ENCODE peak calls at places on chromosomes 4 and X, in nine cellular contexts. One of them, this sample, is unnamed.
A peak's percentile ranks its signal among the peaks of the same experiment; 100 is the strongest.

GRCh38 chr4:23194751-23195150 is 502.0 kb downstream of the GBA3 start:
- DNase-seq in ureter: no peak
- DNase-seq in type B pancreatic cell: no peak
- DNase-seq in dorsolateral prefrontal cortex: no peak
- DNase-seq in activated T-cell treated with anti-CD3 and anti-CD28 coated beads, Interleukin-2, amount 50 U/mL, for 1 hour: no peak
- DNase-seq in substantia nigra: no peak
- DNase-seq in fibroblast of mammary gland: no peak
- DNase-seq in Jurkat, Clone E6-1: no peak
- DNase-seq in stimulated activated naive CD4-positive, alpha-beta T cell: no peak
- DNase-seq in this sample: no peak

GRCh38 chrX:1807301-1807731 is 192.5 kb downstream of the ASMT start:
- DNase-seq in ureter: peak; percentile 28
- DNase-seq in type B pancreatic cell: peak; percentile 55
- DNase-seq in dorsolateral prefrontal cortex: no peak
- DNase-seq in activated T-cell treated with anti-CD3 and anti-CD28 coated beads, Interleukin-2, amount 50 U/mL, for 1 hour: no peak
- DNase-seq in substantia nigra: no peak
- DNase-seq in fibroblast of mammary gland: peak; percentile 21
- DNase-seq in Jurkat, Clone E6-1: no peak
- DNase-seq in stimulated activated naive CD4-positive, alpha-beta T cell: no peak
- DNase-seq in this sample: no peak

GRCh38 chr4:154626793-154627484 is 14.5 kb upstream of the FGG start:
- DNase-seq in ureter: peak; percentile 48
- DNase-seq in type B pancreatic cell: peak; percentile 77
- DNase-seq in dorsolateral prefrontal cortex: no peak
- DNase-seq in activated T-cell treated with anti-CD3 and anti-CD28 coated beads, Interleukin-2, amount 50 U/mL, for 1 hour: peak; percentile 48
- DNase-seq in substantia nigra: no peak
- DNase-seq in fibroblast of mammary gland: peak; percentile 49
- DNase-seq in Jurkat, Clone E6-1: no peak
- DNase-seq in stimulated activated naive CD4-positive, alpha-beta T cell: peak; percentile 10
- DNase-seq in this sample: no peak

GRCh38 chrX:40877869-40878268 is 142.5 kb upstream of the MED14 start:
- DNase-seq in ureter: no peak
- DNase-seq in type B pancreatic cell: no peak
- DNase-seq in dorsolateral prefrontal cortex: no peak
- DNase-seq in activated T-cell treated with anti-CD3 and anti-CD28 coated beads, Interleukin-2, amount 50 U/mL, for 1 hour: no peak
- DNase-seq in substantia nigra: no peak
- DNase-seq in fibroblast of mammary gland: peak; percentile 57
- DNase-seq in Jurkat, Clone E6-1: peak; percentile 18
- DNase-seq in stimulated activated naive CD4-positive, alpha-beta T cell: peak; percentile 36
- DNase-seq in this sample: no peak

GRCh38 chr4:72564184-72564583 is 4.8 kb downstream of the ADAMTS3 start:
- DNase-seq in ureter: no peak
- DNase-seq in type B pancreatic cell: no peak
- DNase-seq in dorsolateral prefrontal cortex: no peak
- DNase-seq in activated T-cell treated with anti-CD3 and anti-CD28 coated beads, Interleukin-2, amount 50 U/mL, for 1 hour: no peak
- DNase-seq in substantia nigra: no peak
- DNase-seq in fibroblast of mammary gland: peak; percentile 91
- DNase-seq in Jurkat, Clone E6-1: no peak
- DNase-seq in stimulated activated naive CD4-positive, alpha-beta T cell: no peak
- DNase-seq in this sample: no peak

GRCh38 chr4:172865531-172866127 is 303.0 kb upstream of the GALNT7 start:
- DNase-seq in ureter: no peak
- DNase-seq in type B pancreatic cell: no peak
- DNase-seq in dorsolateral prefrontal cortex: no peak
- DNase-seq in activated T-cell treated with anti-CD3 and anti-CD28 coated beads, Interleukin-2, amount 50 U/mL, for 1 hour: no peak
- DNase-seq in substantia nigra: no peak
- DNase-seq in fibroblast of mammary gland: no peak
- DNase-seq in Jurkat, Clone E6-1: no peak
- DNase-seq in stimulated activated naive CD4-positive, alpha-beta T cell: no peak
- DNase-seq in this sample: no peak

GRCh38 chr4:40193018-40193571 is 3.7 kb upstream of the RHOH start:
- DNase-seq in ureter: no peak
- DNase-seq in type B pancreatic cell: no peak
- DNase-seq in dorsolateral prefrontal cortex: no peak
- DNase-seq in activated T-cell treated with anti-CD3 and anti-CD28 coated beads, Interleukin-2, amount 50 U/mL, for 1 hour: peak; percentile 58
- DNase-seq in substantia nigra: no peak
- DNase-seq in fibroblast of mammary gland: no peak
- DNase-seq in Jurkat, Clone E6-1: peak; percentile 91
- DNase-seq in stimulated activated naive CD4-positive, alpha-beta T cell: peak; percentile 72
- DNase-seq in this sample: no peak

GRCh38 chrX:136268051-136269048 is 17.1 kb upstream of the MAP7D3 start:
- DNase-seq in ureter: peak; percentile 46
- DNase-seq in type B pancreatic cell: no peak
- DNase-seq in dorsolateral prefrontal cortex: peak; percentile 45
- DNase-seq in activated T-cell treated with anti-CD3 and anti-CD28 coated beads, Interleukin-2, amount 50 U/mL, for 1 hour: peak; percentile 35
- DNase-seq in substantia nigra: peak; percentile 1
- DNase-seq in fibroblast of mammary gland: peak; percentile 54
- DNase-seq in Jurkat, Clone E6-1: peak; percentile 41
- DNase-seq in stimulated activated naive CD4-positive, alpha-beta T cell: peak; percentile 46
- DNase-seq in this sample: no peak

GRCh38 chr4:52715914-52716313 is 35.3 kb downstream of the ERVMER34-1 start:
- DNase-seq in ureter: no peak
- DNase-seq in type B pancreatic cell: no peak
- DNase-seq in dorsolateral prefrontal cortex: no peak
- DNase-seq in activated T-cell treated with anti-CD3 and anti-CD28 coated beads, Interleukin-2, amount 50 U/mL, for 1 hour: no peak
- DNase-seq in substantia nigra: no peak
- DNase-seq in fibroblast of mammary gland: no peak
- DNase-seq in Jurkat, Clone E6-1: no peak
- DNase-seq in stimulated activated naive CD4-positive, alpha-beta T cell: no peak
- DNase-seq in this sample: no peak